ENCODE peak calls at places on chromosomes 13 and 19, in four cellular contexts. D is neural progenitor cell, G is neuronal stem cell, S is astrocyte. B is an unnamed sample.
A peak's percentile ranks its signal among the peaks of the same experiment; 100 is the strongest.

GRCh38 chr13:51614350-51614786 is 30.1 kb downstream of the WDFY2 start:
- DNase-seq in D (no peak), G (no peak), S (no peak), B (no peak)

GRCh38 chr19:13012690-13013608 is 17.7 kb downstream of the NFIX start:
- DNase-seq in D (peak; percentile 48), G (no peak), S (peak; percentile 70), B (peak; percentile 58)

GRCh38 chr19:52600639-52601024 is 30.5 kb downstream of the ZNF701 start:
- DNase-seq in D (no peak), G (no peak), S (no peak), B (no peak)

GRCh38 chr13:60591348-60591747 is 194.3 kb downstream of the TDRD3 start:
- DNase-seq in D (no peak), G (no peak), S (peak; percentile 98), B (no peak)

GRCh38 chr13:52155177-52155576 is 4.2 kb downstream of the NEK3 start:
- DNase-seq in D (no peak), G (no peak), S (no peak), B (no peak)

GRCh38 chr13:50202485-50202884 is 187.2 kb downstream of the KCNRG start:
- DNase-seq in D (no peak), G (no peak), S (no peak), B (no peak)

GRCh38 chr19:7632340-7633203 is 947 bp downstream of the PCP2 start:
- DNase-seq in D (no peak), G (no peak), S (no peak), B (no peak)

GRCh38 chr19:3533563-3534216 is 5.3 kb upstream of the TEKTIP1 start:
- DNase-seq in D (no peak), G (no peak), S (no peak), B (no peak)

GRCh38 chr13:27556109-27556508 is 64.2 kb downstream of the LNX2 start:
- DNase-seq in D (no peak), G (no peak), S (peak; percentile 50), B (no peak)

GRCh38 chr13:61777902-61778301 is 362.3 kb upstream of the PCDH20 start:
- DNase-seq in D (no peak), G (no peak), S (peak; percentile 3), B (no peak)

GRCh38 chr19:14337510-14337909 is 43.7 kb upstream of the ADGRE5 start:
- DNase-seq in D (peak; percentile 58), G (no peak), S (no peak), B (peak; percentile 75)

GRCh38 chr19:39641773-39642172 is 13.9 kb upstream of the LGALS16 start:
- DNase-seq in D (no peak), G (no peak), S (no peak), B (no peak)

GRCh38 chr19:17659996-17660395 is 28.2 kb downstream of the UNC13A start:
- DNase-seq in D (no peak), G (no peak), S (no peak), B (no peak)

GRCh38 chr19:9862897-9863296 is 27.8 kb downstream of the PIN1 start:
- DNase-seq in D (no peak), G (no peak), S (no peak), B (no peak)

GRCh38 chr13:45564108-45564507 is 51.4 kb downstream of the ERICH6B start:
- DNase-seq in D (no peak), G (peak; percentile 8), S (peak; percentile 60), B (no peak)

GRCh38 chr13:32032780-32033179 is 1.2 kb downstream of the FRY start:
- DNase-seq in D (no peak), G (no peak), S (no peak), B (no peak)

B was measured in H9.